ENCODE peak calls at places on chromosomes 6 and 20, in six cellular contexts. F is nephron progenitor cell; Q is AG10803; Z is LoVo; G is activated T-helper 2 cell treated with anti-CD3 and anti-CD28 coated beads, Interferon-gamma antibody, Interleukin-2, Interleukin-4, amounts not matched to agents 10 μg/mL and 5 μg/mL and 100 μg/mL, durations not matched to agents 14 hours and 24 hours and 36 hours; M is KG1. T is an unnamed sample.

GRCh38 chr6:3861424-3861823 is 12.3 kb downstream of the FAM50B start:
- DNase-seq in F (no peak), Q (no peak), Z (no peak), G (no peak), M (no peak), T (no peak)

GRCh38 chr6:30724906-30725667 is 4.9 kb downstream of the TUBB start:
- DNase-seq in F (no peak), Q (no peak), Z (no peak), G (no peak), M (no peak), T (no peak)

GRCh38 chr6:31900917-31901414 is 920 bp downstream of the ZBTB12 start:
- DNase-seq in F (peak), Q (no peak), Z (no peak), G (no peak), M (no peak), T (peak)

GRCh38 chr6:135094403-135094821 is 39.8 kb upstream of the HBS1L start:
- DNase-seq in F (no peak), Q (no peak), Z (peak), G (no peak), M (no peak), T (no peak)

GRCh38 chr20:48635791-48636267 is 192.0 kb downstream of the PREX1 start:
- DNase-seq in F (peak), Q (no peak), Z (peak), G (peak), M (peak), T (peak)

GRCh38 chr20:43507150-43508080 is at the start of gene L3MBTL1:
- DNase-seq in F (peak), Q (peak), Z (peak), G (no peak), M (no peak), T (peak)

GRCh38 chr6:14784596-14785360 is 461.1 kb upstream of the JARID2 start:
- DNase-seq in F (no peak), Q (no peak), Z (no peak), G (peak), M (no peak), T (no peak)

GRCh38 chr6:104958720-104959452 is 2.0 kb downstream of the LIN28B start:
- DNase-seq in F (no peak), Q (no peak), Z (no peak), G (no peak), M (no peak), T (no peak)

GRCh38 chr20:51172558-51173428 is 149.9 kb upstream of the KCNG1 start:
- DNase-seq in F (no peak), Q (no peak), Z (no peak), G (no peak), M (no peak), T (no peak)

GRCh38 chr6:46010771-46011170 is 4.9 kb downstream of the CLIC5 start:
- DNase-seq in F (no peak), Q (no peak), Z (peak), G (no peak), M (no peak), T (no peak)

GRCh38 chr6:57313711-57314471 is 3.5 kb upstream of the PRIM2 start:
- DNase-seq in F (no peak), Q (peak), Z (peak), G (no peak), M (no peak), T (peak)

GRCh38 chr6:26536571-26537159 is 1.5 kb upstream of the HMGN4 start:
- DNase-seq in F (no peak), Q (peak), Z (no peak), G (peak), M (peak), T (peak)

GRCh38 chr20:6473197-6473596 is 294.3 kb upstream of the BMP2 start:
- DNase-seq in F (no peak), Q (no peak), Z (no peak), G (no peak), M (no peak), T (no peak)

GRCh38 chr20:1440024-1440423 is 26.6 kb downstream of the NSFL1C start:
- DNase-seq in F (no peak), Q (peak), Z (no peak), G (no peak), M (no peak), T (no peak)

GRCh38 chr6:101391772-101392560 is 1.5 kb upstream of the GRIK2 start:
- DNase-seq in F (peak), Q (peak), Z (no peak), G (no peak), M (no peak), T (peak)

GRCh38 chr6:165883851-165884640 is 221.0 kb upstream of the PDE10A start:
- DNase-seq in F (no peak), Q (peak), Z (no peak), G (no peak), M (no peak), T (no peak)

GRCh38 chr6:150417899-150418824 is 49.4 kb downstream of the IYD start:
- DNase-seq in F (peak), Q (peak), Z (peak), G (peak), M (peak), T (peak)

GRCh38 chr6:107495196-107495643 is 5.3 kb downstream of the SOBP start:
- DNase-seq in F (no peak), Q (no peak), Z (no peak), G (no peak), M (no peak), T (peak)

GRCh38 chr20:40470313-40471260 is 218.4 kb downstream of the MAFB start:
- DNase-seq in F (no peak), Q (no peak), Z (no peak), G (no peak), M (no peak), T (no peak)

GRCh38 chr6:97293198-97293696 is 10.2 kb upstream of the MMS22L start:
- DNase-seq in F (no peak), Q (no peak), Z (no peak), G (no peak), M (no peak), T (no peak)

GRCh38 chr20:50027611-50028105 is 44.9 kb downstream of the SNAI1 start:
- DNase-seq in F (no peak), Q (peak), Z (no peak), G (no peak), M (no peak), T (peak)

T was measured in thyroid gland.